ENCODE peak calls at places on chromosomes 1 and 21, in five cellular contexts. One of them, this sample, is unnamed.

GRCh38 chr1:37732111-37732780 is 32.7 kb downstream of the EPHA10 start:
- DNase-seq in SK-N-SH: no peak
- DNase-seq in GM12878: no peak
- DNase-seq in K562: no peak
- DNase-seq in HepG2: peak; percentile 81
- DNase-seq in this sample: no peak

GRCh38 chr1:165143437-165144065 is 213.0 kb downstream of the LMX1A start:
- DNase-seq in SK-N-SH: no peak
- DNase-seq in GM12878: no peak
- DNase-seq in K562: peak; percentile 77
- DNase-seq in HepG2: peak; percentile 6
- DNase-seq in this sample: no peak

GRCh38 chr1:184329255-184329953 is 57.4 kb upstream of the C1orf21 start:
- DNase-seq in SK-N-SH: no peak
- DNase-seq in GM12878: no peak
- DNase-seq in K562: no peak
- DNase-seq in HepG2: no peak
- DNase-seq in this sample: no peak

GRCh38 chr1:241447056-241447649 is 72.4 kb downstream of the FH start:
- DNase-seq in SK-N-SH: no peak
- DNase-seq in GM12878: no peak
- DNase-seq in K562: no peak
- DNase-seq in HepG2: no peak
- DNase-seq in this sample: peak; percentile 8

GRCh38 chr1:19405761-19406481 is 79.4 kb downstream of the CAPZB start:
- DNase-seq in SK-N-SH: peak; percentile 72
- DNase-seq in GM12878: no peak
- DNase-seq in K562: peak; percentile 42
- DNase-seq in HepG2: no peak
- DNase-seq in this sample: peak; percentile 27

GRCh38 chr1:107871687-107872086 is 93.3 kb downstream of the VAV3 start:
- DNase-seq in SK-N-SH: no peak
- DNase-seq in GM12878: no peak
- DNase-seq in K562: no peak
- DNase-seq in HepG2: no peak
- DNase-seq in this sample: no peak

GRCh38 chr1:6807782-6808181 is 22.5 kb downstream of the CAMTA1 start:
- DNase-seq in SK-N-SH: no peak
- DNase-seq in GM12878: no peak
- DNase-seq in K562: no peak
- DNase-seq in HepG2: peak; percentile 49
- DNase-seq in this sample: peak; percentile 40

GRCh38 chr1:94019327-94019726 is 101.6 kb downstream of the ABCA4 start:
- DNase-seq in SK-N-SH: no peak
- DNase-seq in GM12878: no peak
- DNase-seq in K562: no peak
- DNase-seq in HepG2: no peak
- DNase-seq in this sample: no peak

GRCh38 chr1:208314431-208314830 is 70.2 kb upstream of the PLXNA2 start:
- DNase-seq in SK-N-SH: no peak
- DNase-seq in GM12878: no peak
- DNase-seq in K562: no peak
- DNase-seq in HepG2: no peak
- DNase-seq in this sample: no peak

GRCh38 chr1:79790950-79791349 is 784.4 kb upstream of the ADGRL4 start:
- DNase-seq in SK-N-SH: no peak
- DNase-seq in GM12878: no peak
- DNase-seq in K562: no peak
- DNase-seq in HepG2: no peak
- DNase-seq in this sample: peak; percentile 44

GRCh38 chr21:38298833-38299232 is 42.0 kb downstream of the KCNJ15 start:
- DNase-seq in SK-N-SH: no peak
- DNase-seq in GM12878: no peak
- DNase-seq in K562: no peak
- DNase-seq in HepG2: no peak
- DNase-seq in this sample: no peak

GRCh38 chr1:76408303-76408702 is 333.8 kb downstream of the ST6GALNAC3 start:
- DNase-seq in SK-N-SH: no peak
- DNase-seq in GM12878: no peak
- DNase-seq in K562: no peak
- DNase-seq in HepG2: no peak
- DNase-seq in this sample: no peak

GRCh38 chr1:176211395-176212165 is 4.5 kb upstream of the COP1 start:
- DNase-seq in SK-N-SH: no peak
- DNase-seq in GM12878: no peak
- DNase-seq in K562: no peak
- DNase-seq in HepG2: no peak
- DNase-seq in this sample: no peak

GRCh38 chr1:86429122-86429725 is 5.3 kb downstream of the CLCA2 start:
- DNase-seq in SK-N-SH: no peak
- DNase-seq in GM12878: no peak
- DNase-seq in K562: no peak
- DNase-seq in HepG2: no peak
- DNase-seq in this sample: no peak

DNA sequence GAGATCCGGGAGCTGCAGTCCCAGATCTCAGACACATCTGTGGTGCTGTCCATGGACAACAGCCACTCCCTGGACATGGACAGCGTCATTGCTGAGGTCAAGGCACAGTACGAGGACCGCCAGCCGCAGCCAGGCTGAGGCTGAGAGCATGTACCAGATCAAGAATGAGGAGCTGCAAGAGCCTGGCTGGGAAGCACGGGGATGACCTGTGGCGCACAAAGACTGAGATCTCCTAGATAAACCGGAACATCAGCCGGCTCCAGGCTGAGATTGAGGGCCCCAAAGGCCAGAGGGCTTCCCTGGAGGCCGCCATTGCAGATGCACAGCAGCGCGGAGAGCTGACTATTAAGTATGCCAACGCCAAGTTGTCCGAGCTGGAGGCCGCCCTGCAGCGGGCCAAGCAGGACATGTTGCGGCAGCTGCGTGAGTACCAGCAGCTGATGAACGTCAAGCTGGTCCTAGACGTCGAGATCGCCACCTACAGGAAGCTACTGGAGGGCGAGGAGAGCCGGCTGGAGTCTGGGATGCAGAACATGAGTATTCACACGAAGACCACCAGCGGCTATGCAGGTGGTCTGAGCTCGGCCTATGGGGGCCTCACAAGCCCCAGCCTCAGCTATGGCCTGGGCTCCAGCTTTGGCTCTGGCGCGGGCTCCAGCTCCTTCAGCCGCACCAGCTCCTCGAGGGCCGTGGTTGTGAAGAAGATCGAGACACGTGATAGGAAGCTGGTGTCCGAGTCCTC is 25.5 kb downstream of the ETV3L start:
- DNase-seq in SK-N-SH: peak; percentile 67
- DNase-seq in GM12878: no peak
- DNase-seq in K562: no peak
- DNase-seq in HepG2: peak; percentile 73
- DNase-seq in this sample: peak; percentile 68
- H3K4me3 ChIP-seq in SK-N-SH: no peak overlapping the region
- H3K4me3 ChIP-seq in GM12878: no peak overlapping the region
- H3K4me3 ChIP-seq in K562: no peak overlapping the region
- H3K4me3 ChIP-seq in HepG2: peak overlapping the region; percentile 49
- H3K4me3 ChIP-seq in this sample: no peak overlapping the region

DNA sequence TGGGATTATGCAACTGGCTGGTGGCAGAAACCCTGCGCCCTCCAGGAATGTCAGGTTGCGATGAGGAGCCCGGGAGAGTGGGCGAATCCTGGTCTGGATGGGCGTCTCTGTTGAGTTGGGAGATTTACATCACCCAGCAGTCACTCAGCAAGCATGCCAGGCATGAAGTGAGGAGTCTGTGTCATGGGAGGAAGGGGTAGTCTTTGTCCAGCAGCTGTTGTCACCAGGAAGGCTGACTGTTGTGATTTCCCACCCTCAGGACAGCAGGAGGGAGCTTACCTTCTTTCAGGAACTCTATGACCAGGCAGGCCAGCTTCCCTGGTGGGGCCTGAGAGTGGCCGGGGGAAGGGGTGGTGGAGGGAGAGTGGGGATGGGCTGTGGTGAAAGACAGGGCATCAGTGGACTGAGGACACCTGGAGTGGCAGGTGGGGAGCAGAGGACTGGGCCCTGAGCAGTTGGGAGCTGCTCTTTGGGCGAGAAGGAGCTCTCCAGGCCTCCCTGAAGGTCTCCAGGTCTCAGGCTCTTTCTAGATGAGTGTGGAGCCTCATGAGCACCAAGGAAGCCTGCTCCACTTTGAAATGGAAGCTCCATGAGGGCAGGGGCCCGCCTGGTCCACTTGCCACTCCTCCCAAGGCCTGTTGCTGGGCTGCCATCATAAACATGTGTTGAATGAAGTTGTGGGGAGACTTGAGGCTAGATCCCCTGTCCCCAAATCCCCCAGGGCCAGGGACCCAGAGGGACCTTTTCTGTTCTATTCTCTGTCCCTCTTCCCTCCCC is 21.3 kb upstream of the PKP1 start:
- DNase-seq in SK-N-SH: peak; percentile 6
- DNase-seq in GM12878: no peak
- DNase-seq in K562: no peak
- DNase-seq in HepG2: no peak
- DNase-seq in this sample: peak; percentile 26
- TF ChIP-seq MXI1 in SK-N-SH: no peak
- TF ChIP-seq MXI1 in GM12878: no peak
- TF ChIP-seq MXI1 in K562: no peak
- TF ChIP-seq MXI1 in HepG2: no peak
- TF ChIP-seq MXI1 in this sample: no peak

GRCh38 chr1:197915797-197916686 is 1.1 kb upstream of the LHX9 start:
- DNase-seq in SK-N-SH: peak; percentile 90
- DNase-seq in GM12878: no peak
- DNase-seq in K562: peak; percentile 47
- DNase-seq in HepG2: peak; percentile 67
- DNase-seq in this sample: peak; percentile 61
- H3K4me3 ChIP-seq in SK-N-SH: peak overlapping the region; percentile 81
- H3K4me3 ChIP-seq in GM12878: no peak overlapping the region
- H3K4me3 ChIP-seq in K562: peak overlapping the region; percentile 20
- H3K4me3 ChIP-seq in HepG2: peak overlapping the region; percentile 50
- H3K4me3 ChIP-seq in this sample: peak overlapping the region; percentile 12

GRCh38 chr1:156244126-156244525 is 2.1 kb downstream of the BGLAP start:
- DNase-seq in SK-N-SH: peak; percentile 78
- DNase-seq in GM12878: no peak
- DNase-seq in K562: no peak
- DNase-seq in HepG2: no peak
- DNase-seq in this sample: no peak

GRCh38 chr1:156241311-156241811 is 623 bp upstream of the BGLAP start:
- DNase-seq in SK-N-SH: no peak
- DNase-seq in GM12878: no peak
- DNase-seq in K562: no peak
- DNase-seq in HepG2: no peak
- DNase-seq in this sample: peak; percentile 47

GRCh38 chr1:156241926-156242325 is at the start of gene BGLAP:
- DNase-seq in SK-N-SH: peak; percentile 39
- DNase-seq in GM12878: no peak
- DNase-seq in K562: no peak
- DNase-seq in HepG2: no peak
- DNase-seq in this sample: no peak

GRCh38 chr1:156244712-156245111 is 2.7 kb downstream of the BGLAP start:
- DNase-seq in SK-N-SH: no peak
- DNase-seq in GM12878: no peak
- DNase-seq in K562: no peak
- DNase-seq in HepG2: no peak
- DNase-seq in this sample: no peak

DNA sequence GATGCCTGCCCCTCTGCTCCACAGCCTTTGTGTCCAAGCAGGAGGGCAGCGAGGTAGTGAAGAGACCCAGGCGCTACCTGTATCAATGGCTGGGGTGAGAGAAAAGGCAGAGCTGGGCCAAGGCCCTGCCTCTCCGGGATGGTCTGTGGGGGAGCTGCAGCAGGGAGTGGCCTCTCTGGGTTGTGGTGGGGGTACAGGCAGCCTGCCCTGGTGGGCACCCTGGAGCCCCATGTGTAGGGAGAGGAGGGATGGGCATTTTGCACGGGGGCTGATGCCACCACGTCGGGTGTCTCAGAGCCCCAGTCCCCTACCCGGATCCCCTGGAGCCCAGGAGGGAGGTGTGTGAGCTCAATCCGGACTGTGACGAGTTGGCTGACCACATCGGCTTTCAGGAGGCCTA is 754 bp downstream of the BGLAP start:
- DNase-seq in SK-N-SH: no peak
- DNase-seq in GM12878: no peak
- DNase-seq in K562: no peak
- DNase-seq in HepG2: no peak
- DNase-seq in this sample: no peak
- TF ChIP-seq MXI1 in SK-N-SH: no peak
- TF ChIP-seq MXI1 in GM12878: no peak
- TF ChIP-seq MXI1 in K562: no peak
- TF ChIP-seq MXI1 in HepG2: no peak
- TF ChIP-seq MXI1 in this sample: no peak

DNA sequence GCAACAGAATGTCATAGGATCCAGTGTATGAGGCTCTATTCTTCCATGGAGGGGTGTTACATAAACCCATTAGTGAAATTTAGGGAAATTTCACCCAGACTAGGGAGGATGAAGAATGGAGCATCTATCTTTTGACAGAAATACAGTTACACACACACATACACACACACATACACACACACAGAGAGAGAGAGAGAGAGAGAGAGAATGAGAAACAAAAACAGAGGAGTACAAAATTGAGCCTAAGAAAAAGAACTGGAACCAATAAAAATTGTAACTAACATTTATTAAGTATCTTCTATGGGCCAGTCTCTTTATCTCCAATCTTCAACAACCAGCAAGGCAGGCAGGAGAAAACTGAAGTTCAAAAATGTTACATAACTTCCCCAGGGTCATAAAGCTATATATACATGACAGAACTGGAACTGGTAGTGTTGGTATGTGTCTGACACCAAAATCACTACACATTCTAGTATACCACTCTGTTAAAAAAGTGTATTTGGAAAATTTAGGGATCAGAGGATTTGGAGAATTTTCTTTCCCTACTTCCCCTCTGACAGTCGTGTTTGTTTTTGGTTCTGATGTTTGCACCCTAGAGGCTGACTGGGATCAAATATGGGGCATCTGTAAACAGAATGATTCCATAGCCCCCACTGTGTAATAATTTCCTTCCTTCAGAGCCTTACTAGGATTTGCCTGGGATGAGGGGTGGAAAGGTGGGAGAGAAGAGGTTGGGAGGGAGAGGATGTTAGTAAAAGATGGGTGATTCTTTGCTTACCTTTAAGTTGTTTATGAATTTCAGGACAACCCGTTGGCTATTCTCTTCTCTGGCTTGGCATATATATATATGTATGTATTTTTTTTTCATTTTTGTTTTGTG is 1.0 kb upstream of the ZFYVE9 start:
- DNase-seq in SK-N-SH: peak; percentile 27
- DNase-seq in GM12878: no peak
- DNase-seq in K562: no peak
- DNase-seq in HepG2: peak; percentile 10
- DNase-seq in this sample: no peak
- H3K4me3 ChIP-seq in SK-N-SH: peak overlapping the region; percentile 90
- H3K4me3 ChIP-seq in GM12878: no peak overlapping the region
- H3K4me3 ChIP-seq in K562: no peak overlapping the region
- H3K4me3 ChIP-seq in HepG2: peak overlapping the region; percentile 91
- H3K4me3 ChIP-seq in this sample: no peak overlapping the region

GRCh38 chr21:44868707-44869106 is 4.8 kb downstream of the PTTG1IP start:
- DNase-seq in SK-N-SH: no peak
- DNase-seq in GM12878: no peak
- DNase-seq in K562: no peak
- DNase-seq in HepG2: no peak
- DNase-seq in this sample: no peak
- TF ChIP-seq MXI1 in SK-N-SH: no peak
- TF ChIP-seq MXI1 in GM12878: no peak
- TF ChIP-seq MXI1 in K562: no peak
- TF ChIP-seq MXI1 in HepG2: no peak
- TF ChIP-seq MXI1 in this sample: no peak

This sample was measured in IMR-90.